ENCODE peak calls at places on chromosome 4, in seven cellular contexts. One of them, this sample, is unnamed.

GRCh38 chr4:138110815-138111214 is 131.3 kb downstream of the SLC7A11 start:
- DNase-seq in mucosa of gallbladder: no peak
- DNase-seq in spleen: no peak
- DNase-seq in NCI-H1105: no peak
- DNase-seq in HCT116: no peak
- DNase-seq in head of caudate nucleus: no peak
- DNase-seq in left colon: no peak
- DNase-seq in this sample: no peak

GRCh38 chr4:182643801-182644311 is 273.3 kb downstream of the DCTD start:
- DNase-seq in mucosa of gallbladder: no peak
- DNase-seq in spleen: no peak
- DNase-seq in NCI-H1105: no peak
- DNase-seq in HCT116: no peak
- DNase-seq in head of caudate nucleus: no peak
- DNase-seq in left colon: no peak
- DNase-seq in this sample: no peak

GRCh38 chr4:100424376-100424775 is 93.4 kb downstream of the EMCN start:
- DNase-seq in mucosa of gallbladder: no peak
- DNase-seq in spleen: no peak
- DNase-seq in NCI-H1105: no peak
- DNase-seq in HCT116: no peak
- DNase-seq in head of caudate nucleus: peak
- DNase-seq in left colon: no peak
- DNase-seq in this sample: no peak

GRCh38 chr4:143399113-143399949 is 62.7 kb downstream of the GAB1 start:
- DNase-seq in mucosa of gallbladder: no peak
- DNase-seq in spleen: no peak
- DNase-seq in NCI-H1105: peak
- DNase-seq in HCT116: peak
- DNase-seq in head of caudate nucleus: no peak
- DNase-seq in left colon: no peak
- DNase-seq in this sample: peak

GRCh38 chr4:187663076-187663475 is 332.5 kb upstream of the ZFP42 start:
- DNase-seq in mucosa of gallbladder: no peak
- DNase-seq in spleen: no peak
- DNase-seq in NCI-H1105: no peak
- DNase-seq in HCT116: no peak
- DNase-seq in head of caudate nucleus: no peak
- DNase-seq in left colon: no peak
- DNase-seq in this sample: no peak

GRCh38 chr4:138645289-138645688 is 370.3 kb upstream of the NOCT start:
- DNase-seq in mucosa of gallbladder: no peak
- DNase-seq in spleen: no peak
- DNase-seq in NCI-H1105: no peak
- DNase-seq in HCT116: no peak
- DNase-seq in head of caudate nucleus: no peak
- DNase-seq in left colon: no peak
- DNase-seq in this sample: no peak

GRCh38 chr4:113327513-113327912 is 278.1 kb downstream of the ANK2 start:
- DNase-seq in mucosa of gallbladder: no peak
- DNase-seq in spleen: no peak
- DNase-seq in NCI-H1105: no peak
- DNase-seq in HCT116: no peak
- DNase-seq in head of caudate nucleus: no peak
- DNase-seq in left colon: no peak
- DNase-seq in this sample: no peak

GRCh38 chr4:109548655-109549054 is 11.4 kb upstream of the MCUB start:
- DNase-seq in mucosa of gallbladder: no peak
- DNase-seq in spleen: no peak
- DNase-seq in NCI-H1105: no peak
- DNase-seq in HCT116: no peak
- DNase-seq in head of caudate nucleus: peak
- DNase-seq in left colon: no peak
- DNase-seq in this sample: no peak

GRCh38 chr4:107801766-107802211 is 22.9 kb upstream of the SGMS2 start:
- DNase-seq in mucosa of gallbladder: peak
- DNase-seq in spleen: no peak
- DNase-seq in NCI-H1105: no peak
- DNase-seq in HCT116: no peak
- DNase-seq in head of caudate nucleus: no peak
- DNase-seq in left colon: no peak
- DNase-seq in this sample: no peak

GRCh38 chr4:100985576-100985975 is 361.8 kb downstream of the PPP3CA start:
- DNase-seq in mucosa of gallbladder: no peak
- DNase-seq in spleen: peak
- DNase-seq in NCI-H1105: no peak
- DNase-seq in HCT116: no peak
- DNase-seq in head of caudate nucleus: no peak
- DNase-seq in left colon: no peak
- DNase-seq in this sample: no peak

GRCh38 chr4:17681921-17682566 is 67.6 kb downstream of the MED28 start:
- DNase-seq in mucosa of gallbladder: no peak
- DNase-seq in spleen: no peak
- DNase-seq in NCI-H1105: no peak
- DNase-seq in HCT116: no peak
- DNase-seq in head of caudate nucleus: no peak
- DNase-seq in left colon: no peak
- DNase-seq in this sample: no peak

This sample was measured in effector memory CD8-positive, alpha-beta T cell.